ENCODE peak calls at places on chromosome 16, in six cellular contexts. S, L, F, X, V and D are unnamed samples.

GRCh38 chr16:56356276-56357241 is 68.8 kb downstream of the AMFR start:
- DNase-seq in S (peak), L (peak), F (peak), X (peak), V (peak), D (peak)

GRCh38 chr16:28108590-28109247 is 45.2 kb upstream of the GSG1L start:
- DNase-seq in S (no peak), L (no peak), F (no peak), X (no peak), V (no peak), D (no peak)

GRCh38 chr16:64363039-64363438 is 758.8 kb downstream of the CDH11 start:
- DNase-seq in S (peak), L (no peak), F (no peak), X (no peak), V (no peak), D (no peak)

GRCh38 chr16:23420011-23420410 is 33.0 kb downstream of the COG7 start:
- DNase-seq in S (peak), L (no peak), F (no peak), X (no peak), V (no peak), D (no peak)

GRCh38 chr16:17828012-17828411 is 357.3 kb upstream of the XYLT1 start:
- DNase-seq in S (peak), L (no peak), F (no peak), X (no peak), V (peak), D (peak)

GRCh38 chr16:28478511-28479180 is 6.5 kb upstream of the NPIPB7 start:
- DNase-seq in S (no peak), L (no peak), F (peak), X (no peak), V (no peak), D (no peak)

GRCh38 chr16:56222482-56222997 is 31.3 kb downstream of the GNAO1 start:
- DNase-seq in S (no peak), L (no peak), F (no peak), X (no peak), V (no peak), D (no peak)

GRCh38 chr16:6571044-6571443 is 761.6 kb upstream of the RBFOX1 start:
- DNase-seq in S (no peak), L (no peak), F (no peak), X (peak), V (no peak), D (no peak)

GRCh38 chr16:46916980-46917379 is 32.8 kb downstream of the GPT2 start:
- DNase-seq in S (no peak), L (no peak), F (no peak), X (no peak), V (peak), D (peak)

GRCh38 chr16:14283786-14284185 is 212.7 kb downstream of the MRTFB start:
- DNase-seq in S (no peak), L (no peak), F (no peak), X (no peak), V (no peak), D (no peak)

GRCh38 chr16:58685084-58685449 is 497 bp upstream of the SLC38A7 start:
- DNase-seq in S (no peak), L (no peak), F (no peak), X (no peak), V (no peak), D (no peak)

GRCh38 chr16:55175389-55175788 is 148.6 kb upstream of the IRX6 start:
- DNase-seq in S (no peak), L (no peak), F (no peak), X (no peak), V (no peak), D (no peak)

GRCh38 chr16:50982808-50983207 is 168.3 kb downstream of the SALL1 start:
- DNase-seq in S (no peak), L (no peak), F (no peak), X (no peak), V (no peak), D (no peak)

GRCh38 chr16:73196670-73197069 is 148.7 kb upstream of the ZFHX3 start:
- DNase-seq in S (peak), L (peak), F (no peak), X (peak), V (peak), D (peak)

GRCh38 chr16:50038756-50039529 is 13.9 kb downstream of the CNEP1R1 start:
- DNase-seq in S (no peak), L (peak), F (no peak), X (no peak), V (peak), D (no peak)

GRCh38 chr16:53695070-53695469 is 8.6 kb downstream of the RPGRIP1L start:
- DNase-seq in S (peak), L (no peak), F (no peak), X (no peak), V (no peak), D (peak)

GRCh38 chr16:82924075-82924854 is 297.5 kb downstream of the CDH13 start:
- DNase-seq in S (no peak), L (no peak), F (no peak), X (no peak), V (no peak), D (no peak)

GRCh38 chr16:27258241-27258734 is 10.3 kb downstream of the NSMCE1 start:
- DNase-seq in S (no peak), L (no peak), F (no peak), X (no peak), V (no peak), D (peak)

GRCh38 chr16:56815721-56816120 is 49.3 kb upstream of the SLC12A3 start:
- DNase-seq in S (no peak), L (no peak), F (no peak), X (no peak), V (no peak), D (peak)

GRCh38 chr16:55498101-55498500 is 10.8 kb upstream of the LPCAT2 start:
- DNase-seq in S (no peak), L (no peak), F (no peak), X (no peak), V (no peak), D (no peak)

GRCh38 chr16:78448658-78449327 is 349.3 kb downstream of the WWOX start:
- DNase-seq in S (no peak), L (no peak), F (no peak), X (no peak), V (no peak), D (no peak)

GRCh38 chr16:52546291-52546941 is 527 bp downstream of the TOX3 start:
- DNase-seq in S (no peak), L (no peak), F (no peak), X (peak), V (no peak), D (no peak)

DNA sequence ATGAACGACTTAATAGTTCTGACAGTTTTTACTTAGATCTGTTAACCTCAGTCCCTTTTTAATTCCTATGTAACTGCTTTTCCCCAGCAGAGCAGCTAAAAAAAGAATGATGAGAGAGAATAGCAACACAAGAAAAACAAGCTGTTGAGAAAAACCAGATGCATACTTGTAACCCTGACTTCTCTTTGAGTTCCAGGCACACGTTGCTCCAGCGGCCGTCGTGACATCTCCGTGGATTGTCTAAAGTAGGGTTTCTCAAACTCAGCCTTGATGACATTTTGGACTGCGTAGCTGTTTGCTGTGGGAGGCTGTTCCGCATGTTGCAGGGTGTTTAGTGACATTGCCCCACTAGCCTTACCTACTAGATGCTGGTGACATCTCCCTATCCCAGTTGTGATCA is 324.0 kb downstream of the SNX29 start:
- DNase-seq in S (no peak), L (no peak), F (no peak), X (no peak), V (no peak), D (no peak)
- H3K4me3 ChIP-seq in S (no peak), L (no peak), F (no peak), X (no peak), V (no peak), D (no peak)

GRCh38 chr16:71882505-71883192 is 1.3 kb downstream of the ZNF821 start:
- DNase-seq in S (peak), L (peak), F (peak), X (peak), V (peak), D (peak)
- H3K4me3 ChIP-seq in S (peak), L (peak), F (peak), X (peak), V (no peak), D (peak)

GRCh38 chr16:19716183-19716582 is 1.8 kb downstream of the KNOP1 start:
- DNase-seq in S (no peak), L (no peak), F (no peak), X (no peak), V (no peak), D (no peak)
- H3K4me3 ChIP-seq in S (peak), L (no peak), F (no peak), X (peak), V (peak), D (peak)

GRCh38 chr16:66923866-66924265 is 1.5 kb downstream of the RRAD start:
- DNase-seq in S (no peak), L (no peak), F (no peak), X (no peak), V (peak), D (no peak)
- H3K4me3 ChIP-seq in S (no peak), L (peak), F (no peak), X (no peak), V (no peak), D (no peak)

DNA sequence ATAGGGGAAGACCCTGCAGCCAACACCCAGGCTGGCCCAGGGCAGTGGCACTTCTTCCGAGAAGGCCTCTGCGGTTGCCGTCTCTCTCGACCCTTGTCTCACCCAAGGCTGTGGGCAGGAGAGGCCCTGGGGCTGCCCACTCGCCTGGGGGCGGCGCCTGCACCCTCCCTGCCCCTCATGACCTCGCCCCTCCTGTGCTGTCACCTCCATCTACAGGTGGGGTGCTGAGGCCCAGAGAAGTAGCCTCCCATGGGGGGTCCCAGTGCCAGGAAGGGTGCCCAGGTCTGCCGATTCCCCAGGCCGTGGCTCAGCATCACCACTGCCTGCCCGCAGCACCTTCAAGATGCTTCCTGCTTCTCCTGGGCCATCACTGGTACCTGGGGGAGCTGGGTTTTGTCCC is 992 bp downstream of the NLRC3 start:
- DNase-seq in S (no peak), L (no peak), F (peak), X (no peak), V (no peak), D (no peak)
- H3K4me3 ChIP-seq in S (no peak), L (no peak), F (peak), X (no peak), V (peak), D (no peak)

DNA sequence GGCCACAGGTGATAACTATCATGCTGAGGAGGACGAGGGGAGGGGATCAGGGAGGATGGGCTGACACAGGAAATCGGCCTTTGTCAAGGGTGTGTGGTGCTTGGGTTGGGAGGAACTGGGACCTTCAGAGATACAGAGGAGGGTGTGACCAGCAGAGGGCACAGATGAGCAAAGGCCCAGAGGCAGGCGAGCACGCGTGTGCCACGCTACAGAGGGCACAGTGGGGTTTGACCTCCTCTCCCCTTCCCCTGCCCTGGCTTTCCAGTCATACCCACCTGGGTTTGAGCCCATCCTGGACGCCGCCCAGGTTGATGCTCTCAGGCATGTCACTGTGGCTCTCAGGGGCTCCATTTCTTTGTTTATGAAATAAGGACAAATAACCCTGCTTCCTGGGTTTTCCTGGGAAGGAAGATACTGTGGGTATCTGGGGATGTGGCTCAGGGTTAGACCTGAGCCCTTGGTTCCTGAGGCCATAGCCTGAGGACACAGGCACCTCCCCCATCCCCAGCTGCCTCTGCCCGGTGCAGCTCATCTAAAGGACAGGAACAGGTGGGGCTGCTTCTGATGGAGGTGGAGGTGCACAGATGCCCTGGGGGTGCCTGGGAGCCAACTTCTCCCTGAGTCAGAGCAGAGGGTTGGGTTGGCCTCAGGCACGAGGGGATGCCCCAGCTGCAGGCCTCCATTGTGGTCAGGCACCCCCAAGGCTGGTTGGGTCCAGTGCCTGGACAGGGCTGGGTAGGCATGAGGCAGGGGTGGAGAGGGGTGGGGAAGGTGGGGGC is 51.8 kb downstream of the BEAN1 start:
- DNase-seq in S (peak), L (peak), F (peak), X (peak), V (peak), D (peak)
- H3K4me3 ChIP-seq in S (no peak), L (no peak), F (peak), X (no peak), V (no peak), D (no peak)

DNA sequence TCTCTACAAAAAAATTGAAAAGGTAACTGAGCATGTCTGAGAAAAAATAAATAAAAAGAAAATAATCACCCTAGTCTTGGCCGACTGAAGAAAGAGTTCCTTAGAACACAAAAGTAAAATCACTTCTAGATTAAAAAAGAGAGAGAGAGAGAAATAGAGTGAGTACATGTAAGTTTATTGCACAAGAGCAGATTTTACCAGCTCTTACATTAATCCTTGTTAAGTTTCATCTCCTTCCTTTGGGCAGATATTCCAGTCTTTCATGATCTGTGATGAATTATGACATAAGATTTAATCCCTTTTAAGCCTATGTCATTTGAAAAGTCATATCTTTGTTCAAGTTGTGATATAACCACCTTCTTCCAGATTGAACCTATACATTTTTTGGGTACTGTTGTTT is 54.8 kb downstream of the NFAT5 start:
- DNase-seq in S (peak), L (no peak), F (no peak), X (no peak), V (no peak), D (no peak)
- H3K4me3 ChIP-seq in S (no peak), L (no peak), F (no peak), X (no peak), V (no peak), D (no peak)

GRCh38 chr16:30090607-30091332 is 954 bp downstream of the TBX6 start:
- DNase-seq in S (no peak), L (no peak), F (no peak), X (no peak), V (no peak), D (no peak)
- H3K4me3 ChIP-seq in S (no peak), L (no peak), F (no peak), X (peak), V (no peak), D (no peak)

GRCh38 chr16:86513471-86514277 is 3.3 kb downstream of the FOXF1 start:
- DNase-seq in S (no peak), L (no peak), F (no peak), X (no peak), V (no peak), D (no peak)

GRCh38 chr16:86514656-86515376 is 4.5 kb downstream of the FOXF1 start:
- DNase-seq in S (no peak), L (no peak), F (no peak), X (no peak), V (no peak), D (no peak)

GRCh38 chr16:86511317-86512161 is 1.2 kb downstream of the FOXF1 start:
- DNase-seq in S (peak), L (no peak), F (no peak), X (peak), V (no peak), D (peak)

GRCh38 chr16:86512301-86512859 is 2.1 kb downstream of the FOXF1 start:
- DNase-seq in S (peak), L (no peak), F (no peak), X (peak), V (no peak), D (peak)

DNA sequence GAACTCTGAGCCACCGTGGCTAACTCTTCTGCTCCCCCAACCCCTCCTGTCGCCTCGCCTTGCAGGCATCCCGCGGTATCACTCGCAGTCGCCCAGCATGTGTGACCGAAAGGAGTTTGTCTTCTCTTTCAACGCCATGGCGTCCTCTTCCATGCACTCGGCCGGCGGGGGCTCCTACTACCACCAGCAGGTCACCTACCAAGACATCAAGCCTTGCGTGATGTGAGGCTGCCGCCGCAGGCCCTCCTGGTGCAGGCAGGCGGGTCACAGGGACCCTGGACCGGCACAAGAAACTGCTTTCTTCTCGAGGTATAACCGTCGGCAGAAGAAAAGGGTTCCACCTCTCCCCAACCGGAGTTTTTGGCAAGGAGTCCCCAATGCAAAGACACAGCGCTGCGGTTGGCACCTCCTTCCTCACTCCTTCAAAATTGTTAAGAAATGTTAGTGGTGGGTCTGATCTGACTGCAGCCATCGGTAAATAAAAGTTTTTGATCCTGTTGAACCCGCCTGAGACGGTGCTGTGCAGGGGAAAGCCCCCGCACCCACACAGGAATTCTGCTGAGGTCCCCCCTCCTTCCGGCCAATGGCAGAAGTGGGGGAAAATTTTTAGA is 2.6 kb downstream of the FOXF1 start:
- DNase-seq in S (peak), L (no peak), F (no peak), X (no peak), V (no peak), D (peak)
- H3K4me3 ChIP-seq in S (no peak), L (no peak), F (no peak), X (no peak), V (no peak), D (peak)